ENCODE peak calls at places on chromosomes 5 and 9, in seven cellular contexts. One of them, this sample, is unnamed.

GRCh38 chr5:84623034-84623433 is 238.4 kb upstream of the EDIL3 start:
- DNase-seq in lower leg skin: no peak
- DNase-seq in AG10803: no peak
- DNase-seq in upper lobe of right lung: no peak
- DNase-seq in dorsolateral prefrontal cortex: no peak
- DNase-seq in cardiac fibroblast: no peak
- DNase-seq in CD8-positive, alpha-beta T cell: no peak
- DNase-seq in this sample: no peak

GRCh38 chr9:109568568-109569210 is 70.6 kb upstream of the PTPN3 start:
- DNase-seq in AG10803: no peak
- DNase-seq in upper lobe of right lung: no peak
- DNase-seq in CD8-positive, alpha-beta T cell: no peak
- DNase-seq in cardiac fibroblast: no peak
- DNase-seq in dorsolateral prefrontal cortex: no peak
- DNase-seq in lower leg skin: no peak
- DNase-seq in this sample: no peak

GRCh38 chr9:109121218-109121796 is 1.6 kb upstream of the TMEM245 start:
- DNase-seq in AG10803: no peak
- DNase-seq in dorsolateral prefrontal cortex: no peak
- DNase-seq in CD8-positive, alpha-beta T cell: no peak
- DNase-seq in lower leg skin: no peak
- DNase-seq in cardiac fibroblast: no peak
- DNase-seq in upper lobe of right lung: no peak
- DNase-seq in this sample: no peak

GRCh38 chr5:139312075-139312474 is 18.5 kb downstream of the MATR3 start:
- DNase-seq in upper lobe of right lung: no peak
- DNase-seq in dorsolateral prefrontal cortex: no peak
- DNase-seq in lower leg skin: no peak
- DNase-seq in cardiac fibroblast: no peak
- DNase-seq in AG10803: no peak
- DNase-seq in CD8-positive, alpha-beta T cell: no peak
- DNase-seq in this sample: no peak

GRCh38 chr5:39138182-39138487 is 63.9 kb upstream of the RICTOR start:
- DNase-seq in lower leg skin: no peak
- DNase-seq in dorsolateral prefrontal cortex: no peak
- DNase-seq in AG10803: no peak
- DNase-seq in upper lobe of right lung: no peak
- DNase-seq in CD8-positive, alpha-beta T cell: no peak
- DNase-seq in cardiac fibroblast: no peak
- DNase-seq in this sample: no peak

GRCh38 chr5:54520438-54520846 is 2.9 kb downstream of the SNX18 start:
- DNase-seq in dorsolateral prefrontal cortex: no peak
- DNase-seq in CD8-positive, alpha-beta T cell: no peak
- DNase-seq in cardiac fibroblast: peak; percentile 54
- DNase-seq in upper lobe of right lung: no peak
- DNase-seq in AG10803: peak; percentile 63
- DNase-seq in lower leg skin: peak; percentile 48
- DNase-seq in this sample: no peak

GRCh38 chr5:176927562-176927961 is 28.4 kb upstream of the HK3 start:
- DNase-seq in AG10803: no peak
- DNase-seq in upper lobe of right lung: no peak
- DNase-seq in cardiac fibroblast: no peak
- DNase-seq in dorsolateral prefrontal cortex: no peak
- DNase-seq in lower leg skin: no peak
- DNase-seq in CD8-positive, alpha-beta T cell: no peak
- DNase-seq in this sample: no peak

GRCh38 chr9:111566234-111566633 is 33.2 kb downstream of the PTGR1 start:
- DNase-seq in upper lobe of right lung: no peak
- DNase-seq in AG10803: peak; percentile 20
- DNase-seq in CD8-positive, alpha-beta T cell: no peak
- DNase-seq in cardiac fibroblast: peak; percentile 45
- DNase-seq in dorsolateral prefrontal cortex: no peak
- DNase-seq in lower leg skin: peak; percentile 19
- DNase-seq in this sample: no peak

GRCh38 chr9:109232449-109232848 is 65.4 kb upstream of the FRRS1L start:
- DNase-seq in dorsolateral prefrontal cortex: no peak
- DNase-seq in upper lobe of right lung: no peak
- DNase-seq in lower leg skin: no peak
- DNase-seq in CD8-positive, alpha-beta T cell: no peak
- DNase-seq in cardiac fibroblast: peak; percentile 31
- DNase-seq in AG10803: peak; percentile 65
- DNase-seq in this sample: no peak

GRCh38 chr5:43007911-43008368 is 32.2 kb downstream of the ANXA2R start:
- DNase-seq in cardiac fibroblast: peak; percentile 83
- DNase-seq in lower leg skin: peak; percentile 60
- DNase-seq in CD8-positive, alpha-beta T cell: peak; percentile 83
- DNase-seq in AG10803: peak; percentile 75
- DNase-seq in upper lobe of right lung: peak; percentile 86
- DNase-seq in dorsolateral prefrontal cortex: no peak
- DNase-seq in this sample: no peak

GRCh38 chr9:70480405-70480980 is 66.0 kb upstream of the KLF9 start:
- DNase-seq in dorsolateral prefrontal cortex: peak; percentile 60
- DNase-seq in lower leg skin: peak; percentile 94
- DNase-seq in cardiac fibroblast: peak; percentile 99
- DNase-seq in AG10803: peak; percentile 54
- DNase-seq in upper lobe of right lung: peak; percentile 89
- DNase-seq in CD8-positive, alpha-beta T cell: no peak
- DNase-seq in this sample: peak; percentile 92

GRCh38 chr9:130666393-130667116 is 2.2 kb downstream of the PRDM12 start:
- DNase-seq in dorsolateral prefrontal cortex: no peak
- DNase-seq in AG10803: no peak
- DNase-seq in cardiac fibroblast: no peak
- DNase-seq in CD8-positive, alpha-beta T cell: no peak
- DNase-seq in upper lobe of right lung: no peak
- DNase-seq in lower leg skin: no peak
- DNase-seq in this sample: no peak

GRCh38 chr9:121447341-121447834 is 52.3 kb downstream of the GGTA1 start:
- DNase-seq in lower leg skin: no peak
- DNase-seq in CD8-positive, alpha-beta T cell: no peak
- DNase-seq in AG10803: peak; percentile 89
- DNase-seq in dorsolateral prefrontal cortex: no peak
- DNase-seq in cardiac fibroblast: peak; percentile 51
- DNase-seq in upper lobe of right lung: no peak
- DNase-seq in this sample: no peak

GRCh38 chr9:5869315-5870019 is 21.2 kb upstream of the MLANA start:
- DNase-seq in AG10803: no peak
- DNase-seq in dorsolateral prefrontal cortex: no peak
- DNase-seq in CD8-positive, alpha-beta T cell: no peak
- DNase-seq in lower leg skin: no peak
- DNase-seq in cardiac fibroblast: no peak
- DNase-seq in upper lobe of right lung: no peak
- DNase-seq in this sample: no peak

GRCh38 chr5:14216372-14216771 is 73.2 kb downstream of the TRIO start:
- DNase-seq in upper lobe of right lung: no peak
- DNase-seq in AG10803: no peak
- DNase-seq in CD8-positive, alpha-beta T cell: no peak
- DNase-seq in cardiac fibroblast: no peak
- DNase-seq in dorsolateral prefrontal cortex: no peak
- DNase-seq in lower leg skin: no peak
- DNase-seq in this sample: no peak

GRCh38 chr9:115289757-115290208 is 171.8 kb upstream of the TNC start:
- DNase-seq in dorsolateral prefrontal cortex: no peak
- DNase-seq in upper lobe of right lung: no peak
- DNase-seq in CD8-positive, alpha-beta T cell: no peak
- DNase-seq in lower leg skin: no peak
- DNase-seq in AG10803: peak; percentile 62
- DNase-seq in cardiac fibroblast: peak; percentile 39
- DNase-seq in this sample: no peak

GRCh38 chr5:56827043-56827442 is 11.7 kb downstream of the MAP3K1 start:
- DNase-seq in CD8-positive, alpha-beta T cell: no peak
- DNase-seq in AG10803: no peak
- DNase-seq in upper lobe of right lung: no peak
- DNase-seq in dorsolateral prefrontal cortex: no peak
- DNase-seq in cardiac fibroblast: no peak
- DNase-seq in lower leg skin: no peak
- DNase-seq in this sample: no peak

GRCh38 chr5:54524704-54525103 is 7.1 kb downstream of the SNX18 start:
- DNase-seq in dorsolateral prefrontal cortex: no peak
- DNase-seq in CD8-positive, alpha-beta T cell: no peak
- DNase-seq in AG10803: no peak
- DNase-seq in cardiac fibroblast: no peak
- DNase-seq in upper lobe of right lung: peak; percentile 71
- DNase-seq in lower leg skin: no peak
- DNase-seq in this sample: no peak

GRCh38 chr5:151288180-151288579 is 15.4 kb downstream of the SLC36A3 start:
- DNase-seq in AG10803: no peak
- DNase-seq in cardiac fibroblast: no peak
- DNase-seq in lower leg skin: no peak
- DNase-seq in upper lobe of right lung: no peak
- DNase-seq in dorsolateral prefrontal cortex: no peak
- DNase-seq in CD8-positive, alpha-beta T cell: no peak
- DNase-seq in this sample: no peak

GRCh38 chr5:113029614-113030013 is 53.0 kb downstream of the DCP2 start:
- DNase-seq in dorsolateral prefrontal cortex: no peak
- DNase-seq in cardiac fibroblast: peak; percentile 63
- DNase-seq in AG10803: peak; percentile 74
- DNase-seq in lower leg skin: no peak
- DNase-seq in upper lobe of right lung: no peak
- DNase-seq in CD8-positive, alpha-beta T cell: no peak
- DNase-seq in this sample: no peak

GRCh38 chr5:125277494-125278154 is 531.2 kb upstream of the ZNF608 start:
- DNase-seq in cardiac fibroblast: peak; percentile 54
- DNase-seq in dorsolateral prefrontal cortex: no peak
- DNase-seq in upper lobe of right lung: no peak
- DNase-seq in lower leg skin: no peak
- DNase-seq in CD8-positive, alpha-beta T cell: no peak
- DNase-seq in AG10803: peak; percentile 54
- DNase-seq in this sample: no peak

GRCh38 chr5:4548341-4548740 is 591.8 kb upstream of the ADAMTS16 start:
- DNase-seq in AG10803: no peak
- DNase-seq in CD8-positive, alpha-beta T cell: no peak
- DNase-seq in lower leg skin: no peak
- DNase-seq in upper lobe of right lung: no peak
- DNase-seq in cardiac fibroblast: no peak
- DNase-seq in dorsolateral prefrontal cortex: no peak
- DNase-seq in this sample: no peak

GRCh38 chr9:135526089-135526729 is 5.0 kb downstream of the LCN1 start:
- DNase-seq in upper lobe of right lung: peak; percentile 40
- DNase-seq in dorsolateral prefrontal cortex: no peak
- DNase-seq in lower leg skin: no peak
- DNase-seq in cardiac fibroblast: no peak
- DNase-seq in AG10803: no peak
- DNase-seq in CD8-positive, alpha-beta T cell: no peak
- DNase-seq in this sample: no peak

GRCh38 chr5:157456301-157456700 is 3.7 kb upstream of the NIPAL4 start:
- DNase-seq in lower leg skin: no peak
- DNase-seq in CD8-positive, alpha-beta T cell: no peak
- DNase-seq in upper lobe of right lung: no peak
- DNase-seq in dorsolateral prefrontal cortex: peak; percentile 16
- DNase-seq in cardiac fibroblast: no peak
- DNase-seq in AG10803: no peak
- DNase-seq in this sample: no peak

GRCh38 chr5:164097747-164098146 is 592.3 kb downstream of the MAT2B start:
- DNase-seq in dorsolateral prefrontal cortex: no peak
- DNase-seq in lower leg skin: no peak
- DNase-seq in CD8-positive, alpha-beta T cell: no peak
- DNase-seq in cardiac fibroblast: peak; percentile 23
- DNase-seq in upper lobe of right lung: no peak
- DNase-seq in AG10803: no peak
- DNase-seq in this sample: no peak

GRCh38 chr9:126643945-126644527 is 30.3 kb downstream of the LMX1B start:
- DNase-seq in upper lobe of right lung: no peak
- DNase-seq in CD8-positive, alpha-beta T cell: no peak
- DNase-seq in cardiac fibroblast: no peak
- DNase-seq in lower leg skin: no peak
- DNase-seq in dorsolateral prefrontal cortex: no peak
- DNase-seq in AG10803: no peak
- DNase-seq in this sample: no peak

GRCh38 chr5:7518947-7519560 is 123.1 kb downstream of the ADCY2 start:
- DNase-seq in CD8-positive, alpha-beta T cell: no peak
- DNase-seq in cardiac fibroblast: no peak
- DNase-seq in lower leg skin: no peak
- DNase-seq in upper lobe of right lung: no peak
- DNase-seq in dorsolateral prefrontal cortex: no peak
- DNase-seq in AG10803: no peak
- DNase-seq in this sample: no peak

GRCh38 chr9:131539223-131539923 is 6.0 kb upstream of the PRRT1B start:
- DNase-seq in lower leg skin: no peak
- DNase-seq in cardiac fibroblast: no peak
- DNase-seq in dorsolateral prefrontal cortex: no peak
- DNase-seq in upper lobe of right lung: no peak
- DNase-seq in AG10803: no peak
- DNase-seq in CD8-positive, alpha-beta T cell: no peak
- DNase-seq in this sample: no peak

GRCh38 chr5:71699751-71700150 is 19.3 kb upstream of the CARTPT start:
- DNase-seq in lower leg skin: no peak
- DNase-seq in AG10803: no peak
- DNase-seq in dorsolateral prefrontal cortex: no peak
- DNase-seq in upper lobe of right lung: no peak
- DNase-seq in CD8-positive, alpha-beta T cell: no peak
- DNase-seq in cardiac fibroblast: no peak
- DNase-seq in this sample: no peak

GRCh38 chr5:171582849-171583248 is 163.4 kb downstream of the FGF18 start:
- DNase-seq in dorsolateral prefrontal cortex: no peak
- DNase-seq in upper lobe of right lung: no peak
- DNase-seq in AG10803: no peak
- DNase-seq in CD8-positive, alpha-beta T cell: no peak
- DNase-seq in cardiac fibroblast: no peak
- DNase-seq in lower leg skin: no peak
- DNase-seq in this sample: no peak
- TF ChIP-seq CTCF in dorsolateral prefrontal cortex: no peak
- TF ChIP-seq CTCF in upper lobe of right lung: no peak
- TF ChIP-seq CTCF in AG10803: no peak
- TF ChIP-seq CTCF in CD8-positive, alpha-beta T cell: no peak
- TF ChIP-seq CTCF in cardiac fibroblast: no peak
- TF ChIP-seq CTCF in lower leg skin: no peak
- TF ChIP-seq CTCF in this sample: no peak

GRCh38 chr5:103178167-103178566 is 58.1 kb downstream of the PPIP5K2 start:
- DNase-seq in upper lobe of right lung: no peak
- DNase-seq in AG10803: no peak
- DNase-seq in dorsolateral prefrontal cortex: no peak
- DNase-seq in CD8-positive, alpha-beta T cell: no peak
- DNase-seq in cardiac fibroblast: no peak
- DNase-seq in lower leg skin: no peak
- DNase-seq in this sample: no peak
- TF ChIP-seq CTCF in upper lobe of right lung: no peak
- TF ChIP-seq CTCF in AG10803: no peak
- TF ChIP-seq CTCF in dorsolateral prefrontal cortex: no peak
- TF ChIP-seq CTCF in CD8-positive, alpha-beta T cell: no peak
- TF ChIP-seq CTCF in cardiac fibroblast: no peak
- TF ChIP-seq CTCF in lower leg skin: no peak
- TF ChIP-seq CTCF in this sample: peak; percentile 35

DNA sequence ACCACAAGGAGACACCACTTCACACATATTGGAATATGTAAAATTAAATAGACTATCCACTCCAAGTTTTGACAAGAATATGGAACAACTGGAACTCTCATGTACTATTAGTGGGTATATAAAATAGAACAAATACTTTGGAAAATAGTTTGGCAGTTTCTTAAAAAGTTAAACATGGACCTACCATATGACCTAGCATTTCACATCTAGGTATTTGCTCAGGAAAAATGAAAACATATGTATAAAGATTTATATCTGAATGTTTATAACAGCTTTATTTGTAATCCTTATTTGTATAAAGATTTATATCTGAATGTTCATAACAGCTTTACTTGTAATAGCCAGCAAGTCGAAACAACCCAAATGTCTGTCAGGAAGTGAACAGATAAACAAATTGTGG is 49.2 kb downstream of the ERP44 start:
- DNase-seq in AG10803: no peak
- DNase-seq in lower leg skin: no peak
- DNase-seq in dorsolateral prefrontal cortex: no peak
- DNase-seq in upper lobe of right lung: no peak
- DNase-seq in CD8-positive, alpha-beta T cell: no peak
- DNase-seq in cardiac fibroblast: no peak
- DNase-seq in this sample: no peak
- TF ChIP-seq CTCF in AG10803: no peak
- TF ChIP-seq CTCF in lower leg skin: no peak
- TF ChIP-seq CTCF in dorsolateral prefrontal cortex: no peak
- TF ChIP-seq CTCF in upper lobe of right lung: no peak
- TF ChIP-seq CTCF in CD8-positive, alpha-beta T cell: no peak
- TF ChIP-seq CTCF in cardiac fibroblast: no peak
- TF ChIP-seq CTCF in this sample: no peak

GRCh38 chr9:133592731-133593409 is 16.3 kb downstream of the FAM163B start:
- DNase-seq in lower leg skin: no peak
- DNase-seq in dorsolateral prefrontal cortex: no peak
- DNase-seq in AG10803: no peak
- DNase-seq in CD8-positive, alpha-beta T cell: no peak
- DNase-seq in cardiac fibroblast: peak; percentile 40
- DNase-seq in upper lobe of right lung: no peak
- DNase-seq in this sample: no peak
- TF ChIP-seq CTCF in lower leg skin: no peak
- TF ChIP-seq CTCF in dorsolateral prefrontal cortex: no peak
- TF ChIP-seq CTCF in AG10803: peak; percentile 9
- TF ChIP-seq CTCF in CD8-positive, alpha-beta T cell: no peak
- TF ChIP-seq CTCF in cardiac fibroblast: peak; percentile 60
- TF ChIP-seq CTCF in upper lobe of right lung: peak; percentile 8
- TF ChIP-seq CTCF in this sample: peak; percentile 49